ENCODE peak calls at places on chromosomes 16 and 17, in nine cellular contexts. Y is frontal cortex; I is NCI-H2171; Z is LoVo; L is nephron progenitor cell; B is activated CD4-positive, CD25-positive, alpha-beta regulatory T cell; E is stimulated activated CD4-positive, alpha-beta T cell treated with anti-CD3 and anti-CD28 coated beads, Interleukin-4, amount 100 ng/mL, for 24 hours; O is amniotic stem cell; N is GM12892. K is an unnamed sample.

GRCh38 chr16:11667221-11667823 is 933 bp upstream of the SNN start:
- DNase-seq in E (no peak), L (no peak), I (no peak), B (no peak), Y (no peak), N (no peak), O (no peak), Z (no peak), K (no peak)

GRCh38 chr17:28412131-28412530 is 6.1 kb upstream of the SLC46A1 start:
- DNase-seq in Y (no peak), N (no peak), O (no peak), B (no peak), I (no peak), L (no peak), Z (no peak), E (no peak), K (no peak)

GRCh38 chr17:75625813-75626486 is 7.3 kb upstream of the SMIM5 start:
- DNase-seq in L (peak; percentile 70), E (peak; percentile 14), Z (no peak), B (no peak), N (peak; percentile 74), O (no peak), I (peak; percentile 45), Y (no peak), K (peak; percentile 64)

GRCh38 chr17:37147301-37147812 is 198.6 kb downstream of the AATF start:
- DNase-seq in Y (no peak), L (no peak), I (no peak), B (no peak), E (no peak), O (no peak), Z (no peak), N (peak; percentile 19), K (no peak)

GRCh38 chr17:27370776-27371175 is 76.9 kb downstream of the WSB1 start:
- DNase-seq in Y (no peak), L (no peak), B (no peak), N (no peak), Z (no peak), E (no peak), O (no peak), I (no peak), K (no peak)

GRCh38 chr17:304461-304860 is 48.1 kb downstream of the RPH3AL start:
- DNase-seq in B (no peak), N (no peak), Y (no peak), Z (no peak), O (no peak), L (no peak), E (no peak), I (no peak), K (no peak)

GRCh38 chr16:73385701-73386100 is 337.8 kb upstream of the ZFHX3 start:
- DNase-seq in N (no peak), Y (no peak), I (no peak), L (no peak), B (no peak), E (no peak), O (no peak), Z (no peak), K (no peak)

GRCh38 chr17:74805543-74805991 is 29.4 kb upstream of the NAT9 start:
- DNase-seq in I (no peak), L (no peak), Y (no peak), B (no peak), E (no peak), Z (no peak), O (no peak), N (no peak), K (no peak)

K was measured in neural crest cell.